ENCODE peak calls at places on chromosomes 1 and 21, in six cellular contexts. Q is heart left ventricle; F is vagina; E is CD8-positive, alpha-beta memory T cell; C is MM.1S; M is psoas muscle. A is an unnamed sample. For H3K36me3 and H3K4me1, the result is how much of the 10 kb centered on the place peaks cover.

GRCh38 chr21:40254540-40255455 is 387.6 kb downstream of the PCP4 start:
- DNase-seq in Q (no peak), F (no peak), E (no peak), C (no peak), M (no peak), A (no peak)

GRCh38 chr1:19925342-19926070 is 2.1 kb upstream of the PLA2G2E start:
- DNase-seq in Q (no peak), F (no peak), E (no peak), C (no peak), M (no peak), A (no peak)

GRCh38 chr1:159986531-159986930 is 32.5 kb upstream of the SLAMF9 start:
- DNase-seq in Q (no peak), F (no peak), E (no peak), C (no peak), M (no peak), A (no peak)

GRCh38 chr1:44328767-44329416 is 26.2 kb downstream of the ERI3 start:
- DNase-seq in Q (no peak), F (no peak), E (no peak), C (no peak), M (no peak), A (no peak)

GRCh38 chr1:208781391-208782035 is 537.3 kb upstream of the PLXNA2 start:
- DNase-seq in Q (no peak), F (no peak), E (no peak), C (peak), M (no peak), A (peak)

GRCh38 chr1:153548722-153549695 is at the start of gene S100A3:
- DNase-seq in Q (peak), F (peak), E (no peak), C (no peak), M (peak), A (peak)

GRCh38 chr1:209435654-209436566 is 147.6 kb upstream of the CAMK1G start:
- DNase-seq in Q (peak), F (no peak), E (no peak), C (peak), M (peak), A (peak)

GRCh38 chr1:204259782-204260181 is 46.0 kb upstream of the GOLT1A start:
- DNase-seq in Q (no peak), F (no peak), E (no peak), C (no peak), M (no peak), A (no peak)

GRCh38 chr1:107152332-107152731 is 11.5 kb downstream of the NTNG1 start:
- DNase-seq in Q (no peak), F (no peak), E (no peak), C (no peak), M (no peak), A (no peak)

GRCh38 chr1:2099871-2100774 is 49.9 kb downstream of the PRKCZ start:
- DNase-seq in Q (no peak), F (no peak), E (no peak), C (no peak), M (peak), A (no peak)

GRCh38 chr1:96756789-96757188 is 35.2 kb downstream of the PTBP2 start:
- DNase-seq in Q (no peak), F (no peak), E (no peak), C (no peak), M (no peak), A (no peak)
- H3K36me3 ChIP-seq in Q (under half), F (under half), E (under half), C (under half), M (under half), A (half or more)

GRCh38 chr1:9822897-9823692 is 670 bp downstream of the CLSTN1 start:
- DNase-seq in Q (no peak), F (no peak), E (no peak), C (peak), M (peak), A (peak)
- H3K4me1 ChIP-seq in Q (under half), F (half or more), E (under half), C (under half), M (under half), A (under half)

DNA sequence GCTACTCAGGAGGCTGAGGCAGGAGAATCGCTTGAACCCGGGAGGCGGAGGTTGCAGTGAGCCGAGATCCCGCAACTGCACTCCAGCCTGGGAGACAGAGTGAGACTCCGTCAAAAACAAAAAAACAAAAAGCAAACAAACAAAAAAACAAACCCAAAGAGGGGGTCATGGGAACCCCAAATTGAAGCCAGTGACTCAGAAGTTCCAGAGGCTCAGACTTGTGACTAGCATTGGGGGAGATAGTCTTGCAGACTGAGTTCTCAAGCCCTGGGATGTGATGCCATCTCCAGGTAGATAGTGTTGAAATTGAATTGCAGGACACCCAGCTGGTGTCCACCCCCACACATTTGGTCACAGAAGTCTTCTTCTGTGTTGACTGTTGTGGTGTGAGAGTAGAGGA is 24.9 kb upstream of the ENO1 start:
- DNase-seq in Q (no peak), F (no peak), E (no peak), C (peak), M (no peak), A (no peak)
- H3K27ac ChIP-seq in Q (no peak), F (peak), E (no peak), C (no peak), M (no peak), A (no peak)

GRCh38 chr1:212346586-212346985 is 61.4 kb downstream of the PPP2R5A start:
- DNase-seq in Q (no peak), F (no peak), E (no peak), C (no peak), M (no peak), A (no peak)

GRCh38 chr1:212355230-212355969 is 59.3 kb downstream of the PACC1 start:
- DNase-seq in Q (no peak), F (no peak), E (no peak), C (no peak), M (no peak), A (no peak)

GRCh38 chr1:212353181-212353580 is 61.5 kb downstream of the PACC1 start:
- DNase-seq in Q (no peak), F (no peak), E (no peak), C (no peak), M (no peak), A (no peak)

GRCh38 chr1:212354464-212354863 is 60.2 kb downstream of the PACC1 start:
- DNase-seq in Q (no peak), F (no peak), E (no peak), C (no peak), M (no peak), A (no peak)

DNA sequence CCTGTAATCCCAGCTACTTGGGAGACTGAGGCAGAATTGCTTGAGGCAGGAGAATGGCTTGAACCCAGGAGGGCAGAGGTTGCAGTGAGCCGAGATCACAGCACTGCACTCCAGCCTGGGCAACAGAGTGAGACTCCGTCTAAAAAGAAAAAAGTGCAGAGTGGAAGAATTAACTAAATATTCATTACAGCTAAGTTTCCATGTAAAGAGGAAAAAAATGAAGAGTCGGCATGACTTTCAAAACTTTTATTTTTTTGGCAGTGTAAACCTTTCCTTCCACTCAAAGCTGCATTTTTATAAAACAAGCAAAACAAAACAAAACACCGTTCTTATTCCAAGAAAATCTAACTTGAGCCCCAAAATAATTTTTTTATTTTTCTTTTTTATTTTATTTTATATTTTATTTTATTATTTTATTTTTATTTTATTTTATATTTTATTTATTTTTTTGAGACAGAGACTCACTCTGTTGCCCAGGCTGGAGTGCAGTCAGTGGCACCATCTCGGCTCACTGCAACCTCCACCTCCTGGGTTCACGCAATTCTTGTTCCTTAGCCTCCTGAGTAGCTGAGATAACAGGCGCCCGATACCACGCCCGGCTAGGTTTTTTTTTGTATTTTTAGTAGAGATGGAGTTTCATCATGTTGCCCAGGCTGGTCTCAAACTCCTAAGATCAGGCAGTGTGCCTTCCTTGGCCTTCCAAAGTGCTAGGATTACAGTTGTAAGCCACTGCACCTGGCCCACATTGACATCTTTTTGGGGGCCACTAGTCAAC is 62.9 kb downstream of the PACC1 start:
- DNase-seq in Q (no peak), F (no peak), E (no peak), C (no peak), M (no peak), A (no peak)
- H3K36me3 ChIP-seq in Q (half or more), F (half or more), E (under half), C (under half), M (under half), A (under half)

DNA sequence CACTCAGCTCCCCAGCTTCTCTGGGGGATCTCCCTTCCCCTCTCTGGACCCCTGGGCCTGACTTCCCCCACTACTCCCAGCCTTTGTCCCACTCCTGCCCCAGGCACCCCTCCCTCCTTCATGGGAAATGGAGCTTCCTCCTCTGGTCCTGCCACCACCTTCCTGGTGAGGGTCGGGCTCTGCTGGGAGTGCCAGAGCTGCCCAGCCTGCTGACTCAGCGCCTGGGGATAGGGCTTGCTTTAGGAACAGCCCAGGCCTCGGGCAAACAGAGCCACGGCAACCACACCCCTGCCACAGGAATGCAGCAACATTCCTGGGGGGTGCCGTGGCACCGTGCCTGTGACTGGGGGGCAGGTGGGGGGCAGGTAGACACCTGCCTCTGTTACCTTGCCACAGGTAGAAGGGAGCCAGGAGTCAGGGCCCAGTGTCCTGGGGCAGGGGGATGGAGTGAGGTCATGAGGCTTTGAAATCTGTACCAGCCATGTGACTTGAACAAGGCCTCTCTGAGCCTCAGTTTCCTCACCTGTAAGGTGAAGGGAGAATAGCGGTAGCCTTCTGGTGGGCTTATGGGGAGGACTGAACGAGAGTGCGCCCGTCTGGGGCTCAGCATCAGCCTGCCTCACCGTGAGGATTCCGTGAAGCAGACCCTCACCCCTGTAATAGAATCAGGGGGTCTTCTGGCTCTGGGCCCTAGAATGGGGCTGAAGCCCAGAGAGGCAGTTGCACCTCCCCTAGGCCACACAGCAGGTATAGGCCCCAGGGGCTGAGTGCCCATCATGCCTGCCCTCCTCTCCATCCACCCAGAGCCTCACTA is 17.8 kb upstream of the EPHA2 start:
- DNase-seq in Q (no peak), F (no peak), E (no peak), C (no peak), M (no peak), A (peak)
- H3K4me1 ChIP-seq in Q (under half), F (under half), E (under half), C (under half), M (under half), A (under half)